ENCODE peak calls at places on chromosome 1, in nine cellular contexts. Y, W, C, R, E, Z, V, J and Q are unnamed samples.

GRCh38 chr1:94976996-94977548 is 50.2 kb upstream of the CNN3 start:
- DNase-seq in C (no peak), V (no peak), R (no peak), Z (no peak), J (no peak), W (no peak), E (no peak), Y (no peak), Q (no peak)

GRCh38 chr1:39065542-39065941 is 39.4 kb downstream of the NDUFS5 start:
- DNase-seq in J (no peak), E (no peak), V (no peak), W (no peak), Y (peak), Z (no peak), R (no peak), C (no peak), Q (no peak)

GRCh38 chr1:3553166-3553939 is 58.0 kb downstream of the MEGF6 start:
- DNase-seq in W (no peak), Y (no peak), E (peak), J (peak), C (no peak), Z (no peak), R (no peak), V (no peak), Q (peak)

GRCh38 chr1:96721053-96721381 is 567 bp upstream of the PTBP2 start:
- DNase-seq in Y (no peak), J (no peak), W (no peak), C (no peak), R (no peak), E (no peak), V (no peak), Z (peak), Q (no peak)

GRCh38 chr1:79928901-79929300 is 922.4 kb upstream of the ADGRL4 start:
- DNase-seq in Z (no peak), V (no peak), E (no peak), C (no peak), J (no peak), W (no peak), Y (no peak), R (no peak), Q (no peak)

GRCh38 chr1:192160186-192160585 is 1.9 kb downstream of the RGS18 start:
- DNase-seq in Z (peak), W (no peak), Y (no peak), R (no peak), J (no peak), E (no peak), C (no peak), V (no peak), Q (no peak)

GRCh38 chr1:222329493-222330045 is 218.3 kb downstream of the HHIPL2 start:
- DNase-seq in E (no peak), W (peak), J (no peak), V (no peak), R (no peak), C (no peak), Z (no peak), Y (no peak), Q (no peak)

GRCh38 chr1:243910612-243911011 is 60.6 kb upstream of the AKT3 start:
- DNase-seq in Z (no peak), E (no peak), V (no peak), R (no peak), C (no peak), J (no peak), Y (no peak), W (no peak), Q (no peak)

GRCh38 chr1:34681481-34682451 is 73.1 kb upstream of the GJB5 start:
- DNase-seq in J (peak), V (peak), Y (peak), E (peak), C (no peak), Z (peak), W (peak), R (no peak), Q (peak)

GRCh38 chr1:151547119-151547899 is 7.2 kb downstream of the TUFT1 start:
- DNase-seq in J (peak), R (no peak), V (peak), C (no peak), E (peak), Y (peak), W (peak), Z (no peak), Q (peak)

GRCh38 chr1:3061566-3061965 is 7.4 kb upstream of the PRDM16 start:
- DNase-seq in J (no peak), W (no peak), E (no peak), V (no peak), Y (no peak), R (no peak), Z (no peak), C (no peak), Q (peak)

GRCh38 chr1:20528221-20528620 is 20.3 kb upstream of the MUL1 start:
- DNase-seq in E (no peak), V (no peak), Y (no peak), C (no peak), W (no peak), Z (no peak), R (no peak), J (no peak), Q (no peak)

GRCh38 chr1:29156543-29157268 is 25.0 kb downstream of the SRSF4 start:
- DNase-seq in V (no peak), W (no peak), E (no peak), Z (no peak), R (no peak), J (peak), C (no peak), Y (no peak), Q (peak)

GRCh38 chr1:230915079-230915478 is 46.8 kb upstream of the C1orf198 start:
- DNase-seq in Y (no peak), Z (no peak), C (no peak), V (no peak), R (no peak), E (no peak), J (no peak), W (no peak), Q (peak)

GRCh38 chr1:65514083-65514482 is 93.6 kb downstream of the LEPR start:
- DNase-seq in J (no peak), Y (no peak), V (no peak), C (no peak), R (no peak), Z (no peak), E (peak), W (peak), Q (no peak)

GRCh38 chr1:60055336-60055735 is 18.2 kb downstream of the C1orf87 start:
- DNase-seq in Z (no peak), E (peak), W (peak), J (no peak), V (no peak), Y (no peak), C (no peak), R (no peak), Q (no peak)

GRCh38 chr1:226497991-226498689 is 50.4 kb upstream of the STUM start:
- DNase-seq in Z (no peak), V (no peak), E (no peak), J (no peak), C (no peak), Y (no peak), R (no peak), W (no peak), Q (no peak)

GRCh38 chr1:4518621-4519020 is 135.8 kb upstream of the AJAP1 start:
- DNase-seq in Z (no peak), Y (no peak), E (no peak), C (no peak), V (no peak), W (no peak), R (no peak), J (no peak), Q (no peak)

GRCh38 chr1:41762251-41762650 is 156.5 kb downstream of the HIVEP3 start:
- DNase-seq in V (no peak), R (no peak), Y (no peak), J (no peak), E (no peak), C (no peak), W (no peak), Z (peak), Q (no peak)

GRCh38 chr1:229093546-229094336 is 177.2 kb upstream of the RAB4A start:
- DNase-seq in W (no peak), V (no peak), J (no peak), R (no peak), Y (peak), C (no peak), E (no peak), Z (no peak), Q (peak)

DNA sequence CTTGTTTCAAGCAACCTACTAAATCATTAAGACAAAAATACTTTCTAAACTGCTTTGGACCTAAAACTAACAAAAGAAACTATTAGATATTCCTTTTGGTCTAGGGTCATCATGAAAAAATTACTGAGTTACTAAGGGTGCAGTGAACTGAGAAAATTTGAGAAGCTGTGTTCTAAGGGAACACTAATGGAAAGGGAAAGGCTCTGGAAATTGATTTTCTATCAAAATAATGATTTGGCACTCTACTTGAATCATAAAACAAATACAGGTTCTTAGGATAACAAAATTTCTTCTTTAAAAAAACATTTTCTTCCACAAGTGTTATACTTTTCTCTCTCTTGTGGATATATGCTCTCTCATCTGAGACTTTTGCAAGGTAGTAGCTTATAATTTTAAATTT is 213.5 kb downstream of the DNAH14 start:
- DNase-seq in C (no peak), Z (no peak), E (no peak), J (no peak), R (no peak), V (no peak), W (no peak), Y (no peak), Q (no peak)
- H3K4me3 ChIP-seq in C (no peak), Z (no peak), E (no peak), J (no peak), R (no peak), V (no peak), W (no peak), Y (no peak), Q (no peak)

GRCh38 chr1:156464825-156465452 is 35.6 kb downstream of the MEF2D start:
- DNase-seq in C (no peak), W (peak), R (no peak), J (no peak), V (no peak), Y (no peak), Z (no peak), E (peak), Q (no peak)
- H3K4me3 ChIP-seq in C (no peak), W (no peak), R (no peak), J (no peak), V (no peak), Y (no peak), Z (no peak), E (no peak), Q (no peak)

GRCh38 chr1:119762953-119763352 is 5.8 kb downstream of the HMGCS2 start:
- DNase-seq in J (no peak), E (no peak), V (no peak), Y (no peak), C (no peak), Z (no peak), R (no peak), W (no peak), Q (no peak)

GRCh38 chr1:119767486-119767885 is 1.2 kb downstream of the HMGCS2 start:
- DNase-seq in J (no peak), R (no peak), W (peak), E (peak), C (no peak), Y (no peak), V (no peak), Z (no peak), Q (no peak)

GRCh38 chr1:119764220-119764619 is 4.5 kb downstream of the HMGCS2 start:
- DNase-seq in J (no peak), Z (no peak), E (no peak), R (no peak), V (no peak), Y (no peak), C (no peak), W (no peak), Q (no peak)

GRCh38 chr1:119768778-119769177 is at the start of gene HMGCS2:
- DNase-seq in R (no peak), C (no peak), W (no peak), Z (no peak), E (no peak), J (no peak), Y (peak), V (no peak), Q (no peak)

GRCh38 chr1:119766374-119766794 is 2.3 kb downstream of the HMGCS2 start:
- DNase-seq in V (no peak), J (no peak), Z (no peak), E (peak), R (no peak), Y (peak), W (no peak), C (no peak), Q (peak)
- H3K4me3 ChIP-seq in V (no peak), J (no peak), Z (no peak), E (no peak), R (no peak), Y (peak), W (no peak), C (no peak), Q (peak)

DNA sequence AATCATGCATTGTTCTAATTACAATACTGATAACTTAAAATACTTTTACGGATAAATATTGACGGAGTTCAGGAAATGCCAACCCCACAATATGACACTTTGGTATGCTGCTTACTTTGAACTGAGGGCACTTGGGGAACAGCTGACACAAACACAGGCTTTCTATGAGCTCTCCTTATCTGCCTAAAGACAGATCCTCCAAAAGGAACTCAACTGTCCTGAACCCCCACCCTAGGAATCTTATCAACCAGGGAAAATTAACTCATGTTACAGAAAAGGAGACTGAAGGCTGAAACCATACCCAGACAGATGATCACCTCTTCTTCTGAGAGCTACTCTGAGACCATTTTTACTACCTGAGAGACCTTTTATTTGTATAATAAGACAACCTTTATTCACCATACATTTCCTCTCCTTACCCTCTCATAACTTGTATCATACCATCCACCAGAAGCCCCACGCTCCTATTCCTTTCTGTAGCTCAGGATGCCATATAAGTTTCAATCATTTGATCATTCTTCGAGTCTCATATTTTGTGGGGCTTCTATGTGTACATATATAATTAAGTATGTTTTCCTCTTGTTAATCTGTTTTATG is 239.5 kb downstream of the FAF1 start:
- DNase-seq in W (no peak), J (peak), E (no peak), Y (no peak), V (no peak), R (no peak), C (no peak), Z (no peak), Q (no peak)
- H3K4me3 ChIP-seq in W (no peak), J (no peak), E (no peak), Y (no peak), V (no peak), R (no peak), C (no peak), Z (no peak), Q (no peak)